ENCODE peak calls at places on chromosome X, in ten cellular contexts. One of them, this sample, is unnamed.

GRCh38 chrX:11053351-11053750 is 57.8 kb upstream of the HCCS start:
- DNase-seq in NCI-H1105 treated with DMSO at 0.1 percent for 48 hours: no peak
- DNase-seq in fibroblast of lung: no peak
- DNase-seq in stimulated activated CD4-positive, alpha-beta T cell treated with anti-CD3 and anti-CD28 coated beads, Interleukin-4, amount 100 ng/mL, for 4 hours: no peak
- DNase-seq in caudate nucleus: no peak
- DNase-seq in endothelial cell of umbilical vein: no peak
- DNase-seq in NCI-H1436: no peak
- DNase-seq in stimulated activated CD8-positive, alpha-beta memory T cell treated with anti-CD3 and anti-CD28 coated beads, Interleukin-4, amount 100 ng/mL, for 24 hours: no peak
- DNase-seq in Peyer's patch: no peak
- DNase-seq in AG08395: no peak
- DNase-seq in this sample: no peak

GRCh38 chrX:153513265-153513664 is 4.2 kb upstream of the ATP2B3 start:
- DNase-seq in NCI-H1105 treated with DMSO at 0.1 percent for 48 hours: no peak
- DNase-seq in endothelial cell of umbilical vein: no peak
- DNase-seq in stimulated activated CD8-positive, alpha-beta memory T cell treated with anti-CD3 and anti-CD28 coated beads, Interleukin-4, amount 100 ng/mL, for 24 hours: no peak
- DNase-seq in AG08395: no peak
- DNase-seq in caudate nucleus: no peak
- DNase-seq in Peyer's patch: no peak
- DNase-seq in stimulated activated CD4-positive, alpha-beta T cell treated with anti-CD3 and anti-CD28 coated beads, Interleukin-4, amount 100 ng/mL, for 4 hours: no peak
- DNase-seq in fibroblast of lung: peak; percentile 49
- DNase-seq in NCI-H1436: no peak
- DNase-seq in this sample: no peak

GRCh38 chrX:97026406-97026805 is 142.7 kb downstream of the RPA4 start:
- DNase-seq in NCI-H1436: peak; percentile 5
- DNase-seq in caudate nucleus: no peak
- DNase-seq in AG08395: no peak
- DNase-seq in Peyer's patch: no peak
- DNase-seq in fibroblast of lung: peak; percentile 9
- DNase-seq in endothelial cell of umbilical vein: peak; percentile 49
- DNase-seq in stimulated activated CD8-positive, alpha-beta memory T cell treated with anti-CD3 and anti-CD28 coated beads, Interleukin-4, amount 100 ng/mL, for 24 hours: no peak
- DNase-seq in stimulated activated CD4-positive, alpha-beta T cell treated with anti-CD3 and anti-CD28 coated beads, Interleukin-4, amount 100 ng/mL, for 4 hours: no peak
- DNase-seq in NCI-H1105 treated with DMSO at 0.1 percent for 48 hours: peak; percentile 4
- DNase-seq in this sample: peak; percentile 18

GRCh38 chrX:46770817-46771163 is 11.9 kb upstream of the SLC9A7 start:
- DNase-seq in AG08395: peak; percentile 72
- DNase-seq in NCI-H1436: no peak
- DNase-seq in NCI-H1105 treated with DMSO at 0.1 percent for 48 hours: no peak
- DNase-seq in stimulated activated CD8-positive, alpha-beta memory T cell treated with anti-CD3 and anti-CD28 coated beads, Interleukin-4, amount 100 ng/mL, for 24 hours: no peak
- DNase-seq in Peyer's patch: no peak
- DNase-seq in endothelial cell of umbilical vein: peak; percentile 14
- DNase-seq in fibroblast of lung: peak; percentile 94
- DNase-seq in stimulated activated CD4-positive, alpha-beta T cell treated with anti-CD3 and anti-CD28 coated beads, Interleukin-4, amount 100 ng/mL, for 4 hours: no peak
- DNase-seq in caudate nucleus: no peak
- DNase-seq in this sample: peak; percentile 82

GRCh38 chrX:1442016-1442665 is 10.6 kb downstream of the ASMTL start:
- DNase-seq in NCI-H1436: no peak
- DNase-seq in stimulated activated CD4-positive, alpha-beta T cell treated with anti-CD3 and anti-CD28 coated beads, Interleukin-4, amount 100 ng/mL, for 4 hours: no peak
- DNase-seq in stimulated activated CD8-positive, alpha-beta memory T cell treated with anti-CD3 and anti-CD28 coated beads, Interleukin-4, amount 100 ng/mL, for 24 hours: no peak
- DNase-seq in NCI-H1105 treated with DMSO at 0.1 percent for 48 hours: no peak
- DNase-seq in AG08395: no peak
- DNase-seq in Peyer's patch: peak; percentile 6
- DNase-seq in caudate nucleus: no peak
- DNase-seq in fibroblast of lung: no peak
- DNase-seq in endothelial cell of umbilical vein: no peak
- DNase-seq in this sample: no peak

GRCh38 chrX:30865020-30865419 is 24.0 kb downstream of the TAB3 start:
- DNase-seq in NCI-H1436: no peak
- DNase-seq in fibroblast of lung: no peak
- DNase-seq in stimulated activated CD8-positive, alpha-beta memory T cell treated with anti-CD3 and anti-CD28 coated beads, Interleukin-4, amount 100 ng/mL, for 24 hours: no peak
- DNase-seq in caudate nucleus: no peak
- DNase-seq in Peyer's patch: no peak
- DNase-seq in AG08395: no peak
- DNase-seq in stimulated activated CD4-positive, alpha-beta T cell treated with anti-CD3 and anti-CD28 coated beads, Interleukin-4, amount 100 ng/mL, for 4 hours: no peak
- DNase-seq in endothelial cell of umbilical vein: no peak
- DNase-seq in NCI-H1105 treated with DMSO at 0.1 percent for 48 hours: no peak
- DNase-seq in this sample: peak; percentile 1

GRCh38 chrX:115561605-115562491 is 874 bp downstream of the PLS3 start:
- DNase-seq in stimulated activated CD8-positive, alpha-beta memory T cell treated with anti-CD3 and anti-CD28 coated beads, Interleukin-4, amount 100 ng/mL, for 24 hours: no peak
- DNase-seq in Peyer's patch: no peak
- DNase-seq in AG08395: peak; percentile 48
- DNase-seq in fibroblast of lung: peak; percentile 44
- DNase-seq in caudate nucleus: peak; percentile 18
- DNase-seq in endothelial cell of umbilical vein: peak; percentile 52
- DNase-seq in NCI-H1105 treated with DMSO at 0.1 percent for 48 hours: peak; percentile 78
- DNase-seq in NCI-H1436: peak; percentile 41
- DNase-seq in stimulated activated CD4-positive, alpha-beta T cell treated with anti-CD3 and anti-CD28 coated beads, Interleukin-4, amount 100 ng/mL, for 4 hours: no peak
- DNase-seq in this sample: peak; percentile 68

GRCh38 chrX:56785442-56785841 is 56.4 kb downstream of the NBDY start:
- DNase-seq in AG08395: no peak
- DNase-seq in stimulated activated CD8-positive, alpha-beta memory T cell treated with anti-CD3 and anti-CD28 coated beads, Interleukin-4, amount 100 ng/mL, for 24 hours: no peak
- DNase-seq in NCI-H1105 treated with DMSO at 0.1 percent for 48 hours: no peak
- DNase-seq in stimulated activated CD4-positive, alpha-beta T cell treated with anti-CD3 and anti-CD28 coated beads, Interleukin-4, amount 100 ng/mL, for 4 hours: no peak
- DNase-seq in caudate nucleus: no peak
- DNase-seq in fibroblast of lung: no peak
- DNase-seq in endothelial cell of umbilical vein: no peak
- DNase-seq in Peyer's patch: peak; percentile 8
- DNase-seq in NCI-H1436: no peak
- DNase-seq in this sample: no peak

GRCh38 chrX:153583433-153583832 is 15.5 kb downstream of the CCNQ start:
- DNase-seq in NCI-H1436: no peak
- DNase-seq in stimulated activated CD8-positive, alpha-beta memory T cell treated with anti-CD3 and anti-CD28 coated beads, Interleukin-4, amount 100 ng/mL, for 24 hours: no peak
- DNase-seq in caudate nucleus: no peak
- DNase-seq in fibroblast of lung: peak; percentile 10
- DNase-seq in AG08395: no peak
- DNase-seq in stimulated activated CD4-positive, alpha-beta T cell treated with anti-CD3 and anti-CD28 coated beads, Interleukin-4, amount 100 ng/mL, for 4 hours: no peak
- DNase-seq in endothelial cell of umbilical vein: peak; percentile 1
- DNase-seq in Peyer's patch: no peak
- DNase-seq in NCI-H1105 treated with DMSO at 0.1 percent for 48 hours: no peak
- DNase-seq in this sample: no peak

GRCh38 chrX:11540532-11541377 is 125.0 kb downstream of the ARHGAP6 start:
- DNase-seq in stimulated activated CD8-positive, alpha-beta memory T cell treated with anti-CD3 and anti-CD28 coated beads, Interleukin-4, amount 100 ng/mL, for 24 hours: no peak
- DNase-seq in NCI-H1105 treated with DMSO at 0.1 percent for 48 hours: no peak
- DNase-seq in AG08395: no peak
- DNase-seq in fibroblast of lung: no peak
- DNase-seq in Peyer's patch: no peak
- DNase-seq in NCI-H1436: no peak
- DNase-seq in stimulated activated CD4-positive, alpha-beta T cell treated with anti-CD3 and anti-CD28 coated beads, Interleukin-4, amount 100 ng/mL, for 4 hours: no peak
- DNase-seq in endothelial cell of umbilical vein: no peak
- DNase-seq in caudate nucleus: no peak
- DNase-seq in this sample: peak; percentile 3

GRCh38 chrX:10549280-10549679 is 71.1 kb downstream of the MID1 start:
- DNase-seq in caudate nucleus: no peak
- DNase-seq in NCI-H1105 treated with DMSO at 0.1 percent for 48 hours: peak; percentile 51
- DNase-seq in stimulated activated CD4-positive, alpha-beta T cell treated with anti-CD3 and anti-CD28 coated beads, Interleukin-4, amount 100 ng/mL, for 4 hours: no peak
- DNase-seq in AG08395: no peak
- DNase-seq in endothelial cell of umbilical vein: peak; percentile 43
- DNase-seq in stimulated activated CD8-positive, alpha-beta memory T cell treated with anti-CD3 and anti-CD28 coated beads, Interleukin-4, amount 100 ng/mL, for 24 hours: no peak
- DNase-seq in NCI-H1436: no peak
- DNase-seq in fibroblast of lung: peak; percentile 7
- DNase-seq in Peyer's patch: no peak
- DNase-seq in this sample: no peak

GRCh38 chrX:49838374-49838773 is 9.3 kb downstream of the PAGE4 start:
- DNase-seq in stimulated activated CD8-positive, alpha-beta memory T cell treated with anti-CD3 and anti-CD28 coated beads, Interleukin-4, amount 100 ng/mL, for 24 hours: no peak
- DNase-seq in fibroblast of lung: peak; percentile 3
- DNase-seq in caudate nucleus: no peak
- DNase-seq in AG08395: peak; percentile 54
- DNase-seq in NCI-H1105 treated with DMSO at 0.1 percent for 48 hours: peak; percentile 14
- DNase-seq in NCI-H1436: no peak
- DNase-seq in stimulated activated CD4-positive, alpha-beta T cell treated with anti-CD3 and anti-CD28 coated beads, Interleukin-4, amount 100 ng/mL, for 4 hours: no peak
- DNase-seq in Peyer's patch: no peak
- DNase-seq in endothelial cell of umbilical vein: peak; percentile 12
- DNase-seq in this sample: peak; percentile 22

GRCh38 chrX:51866156-51866555 is 27.3 kb upstream of the MAGED1 start:
- DNase-seq in fibroblast of lung: peak; percentile 65
- DNase-seq in NCI-H1105 treated with DMSO at 0.1 percent for 48 hours: no peak
- DNase-seq in endothelial cell of umbilical vein: no peak
- DNase-seq in caudate nucleus: no peak
- DNase-seq in Peyer's patch: no peak
- DNase-seq in stimulated activated CD8-positive, alpha-beta memory T cell treated with anti-CD3 and anti-CD28 coated beads, Interleukin-4, amount 100 ng/mL, for 24 hours: no peak
- DNase-seq in stimulated activated CD4-positive, alpha-beta T cell treated with anti-CD3 and anti-CD28 coated beads, Interleukin-4, amount 100 ng/mL, for 4 hours: no peak
- DNase-seq in AG08395: no peak
- DNase-seq in NCI-H1436: no peak
- DNase-seq in this sample: no peak

GRCh38 chrX:100995469-100995868 is 26.0 kb downstream of the ARL13A start:
- DNase-seq in fibroblast of lung: peak; percentile 91
- DNase-seq in NCI-H1105 treated with DMSO at 0.1 percent for 48 hours: no peak
- DNase-seq in stimulated activated CD4-positive, alpha-beta T cell treated with anti-CD3 and anti-CD28 coated beads, Interleukin-4, amount 100 ng/mL, for 4 hours: peak; percentile 12
- DNase-seq in stimulated activated CD8-positive, alpha-beta memory T cell treated with anti-CD3 and anti-CD28 coated beads, Interleukin-4, amount 100 ng/mL, for 24 hours: peak; percentile 2
- DNase-seq in caudate nucleus: peak; percentile 2
- DNase-seq in NCI-H1436: no peak
- DNase-seq in AG08395: peak; percentile 60
- DNase-seq in endothelial cell of umbilical vein: peak; percentile 37
- DNase-seq in Peyer's patch: no peak
- DNase-seq in this sample: peak; percentile 84

GRCh38 chrX:134636859-134637258 is 21.4 kb downstream of the PLAC1 start:
- DNase-seq in endothelial cell of umbilical vein: no peak
- DNase-seq in Peyer's patch: no peak
- DNase-seq in stimulated activated CD8-positive, alpha-beta memory T cell treated with anti-CD3 and anti-CD28 coated beads, Interleukin-4, amount 100 ng/mL, for 24 hours: no peak
- DNase-seq in fibroblast of lung: peak; percentile 59
- DNase-seq in AG08395: peak; percentile 64
- DNase-seq in NCI-H1105 treated with DMSO at 0.1 percent for 48 hours: no peak
- DNase-seq in NCI-H1436: no peak
- DNase-seq in stimulated activated CD4-positive, alpha-beta T cell treated with anti-CD3 and anti-CD28 coated beads, Interleukin-4, amount 100 ng/mL, for 4 hours: no peak
- DNase-seq in caudate nucleus: no peak
- DNase-seq in this sample: no peak

GRCh38 chrX:153225438-153226098 is 46.5 kb downstream of the MAGEA1 start:
- DNase-seq in NCI-H1436: no peak
- DNase-seq in caudate nucleus: no peak
- DNase-seq in Peyer's patch: no peak
- DNase-seq in stimulated activated CD8-positive, alpha-beta memory T cell treated with anti-CD3 and anti-CD28 coated beads, Interleukin-4, amount 100 ng/mL, for 24 hours: no peak
- DNase-seq in NCI-H1105 treated with DMSO at 0.1 percent for 48 hours: no peak
- DNase-seq in endothelial cell of umbilical vein: no peak
- DNase-seq in AG08395: no peak
- DNase-seq in fibroblast of lung: no peak
- DNase-seq in stimulated activated CD4-positive, alpha-beta T cell treated with anti-CD3 and anti-CD28 coated beads, Interleukin-4, amount 100 ng/mL, for 4 hours: no peak
- DNase-seq in this sample: no peak

GRCh38 chrX:150161092-150161672 is 201.9 kb upstream of the MAMLD1 start:
- DNase-seq in stimulated activated CD4-positive, alpha-beta T cell treated with anti-CD3 and anti-CD28 coated beads, Interleukin-4, amount 100 ng/mL, for 4 hours: no peak
- DNase-seq in endothelial cell of umbilical vein: no peak
- DNase-seq in NCI-H1436: no peak
- DNase-seq in NCI-H1105 treated with DMSO at 0.1 percent for 48 hours: no peak
- DNase-seq in Peyer's patch: no peak
- DNase-seq in caudate nucleus: no peak
- DNase-seq in stimulated activated CD8-positive, alpha-beta memory T cell treated with anti-CD3 and anti-CD28 coated beads, Interleukin-4, amount 100 ng/mL, for 24 hours: no peak
- DNase-seq in fibroblast of lung: peak; percentile 33
- DNase-seq in AG08395: peak; percentile 11
- DNase-seq in this sample: no peak

GRCh38 chrX:40152706-40153334 is 55.1 kb upstream of the BCOR start:
- DNase-seq in Peyer's patch: no peak
- DNase-seq in AG08395: no peak
- DNase-seq in endothelial cell of umbilical vein: no peak
- DNase-seq in fibroblast of lung: no peak
- DNase-seq in caudate nucleus: peak; percentile 18
- DNase-seq in stimulated activated CD4-positive, alpha-beta T cell treated with anti-CD3 and anti-CD28 coated beads, Interleukin-4, amount 100 ng/mL, for 4 hours: no peak
- DNase-seq in stimulated activated CD8-positive, alpha-beta memory T cell treated with anti-CD3 and anti-CD28 coated beads, Interleukin-4, amount 100 ng/mL, for 24 hours: no peak
- DNase-seq in NCI-H1436: no peak
- DNase-seq in NCI-H1105 treated with DMSO at 0.1 percent for 48 hours: no peak
- DNase-seq in this sample: peak; percentile 34

GRCh38 chrX:108270739-108271396 is 167.4 kb downstream of the COL4A6 start:
- DNase-seq in NCI-H1105 treated with DMSO at 0.1 percent for 48 hours: peak; percentile 30
- DNase-seq in caudate nucleus: no peak
- DNase-seq in stimulated activated CD8-positive, alpha-beta memory T cell treated with anti-CD3 and anti-CD28 coated beads, Interleukin-4, amount 100 ng/mL, for 24 hours: no peak
- DNase-seq in NCI-H1436: no peak
- DNase-seq in stimulated activated CD4-positive, alpha-beta T cell treated with anti-CD3 and anti-CD28 coated beads, Interleukin-4, amount 100 ng/mL, for 4 hours: no peak
- DNase-seq in endothelial cell of umbilical vein: no peak
- DNase-seq in AG08395: no peak
- DNase-seq in fibroblast of lung: peak; percentile 80
- DNase-seq in Peyer's patch: no peak
- DNase-seq in this sample: peak; percentile 83

GRCh38 chrX:120457766-120458180 is 11.3 kb downstream of the LAMP2 start:
- DNase-seq in stimulated activated CD4-positive, alpha-beta T cell treated with anti-CD3 and anti-CD28 coated beads, Interleukin-4, amount 100 ng/mL, for 4 hours: no peak
- DNase-seq in Peyer's patch: no peak
- DNase-seq in endothelial cell of umbilical vein: no peak
- DNase-seq in NCI-H1436: no peak
- DNase-seq in fibroblast of lung: peak; percentile 91
- DNase-seq in AG08395: peak; percentile 54
- DNase-seq in caudate nucleus: no peak
- DNase-seq in stimulated activated CD8-positive, alpha-beta memory T cell treated with anti-CD3 and anti-CD28 coated beads, Interleukin-4, amount 100 ng/mL, for 24 hours: no peak
- DNase-seq in NCI-H1105 treated with DMSO at 0.1 percent for 48 hours: no peak
- DNase-seq in this sample: peak; percentile 59

This sample was measured in mesenchymal stem cell.